ENCODE peak calls at places on chromosomes 16 and 17, in seven cellular contexts. T is fibroblast of lung, D is lung, Z is PC-3, N is mammary epithelial cell, I is tibial nerve, Q is pancreas. P is an unnamed sample.

GRCh38 chr17:6480325-6480675 is 36.0 kb downstream of the PIMREG start:
- DNase-seq in T (no peak), D (no peak), Z (no peak), N (no peak), I (no peak), Q (no peak), P (no peak)

GRCh38 chr17:57379237-57380054 is 123.1 kb downstream of the MSI2 start:
- DNase-seq in T (peak), D (no peak), Z (no peak), N (no peak), I (no peak), Q (no peak), P (no peak)

GRCh38 chr16:66342294-66342900 is 24.1 kb upstream of the CDH5 start:
- DNase-seq in T (no peak), D (no peak), Z (peak), N (no peak), I (no peak), Q (no peak), P (no peak)

GRCh38 chr17:57612202-57613071 is 132.7 kb downstream of the CCDC182 start:
- DNase-seq in T (no peak), D (no peak), Z (no peak), N (no peak), I (no peak), Q (peak), P (no peak)

GRCh38 chr17:78000351-78000750 is 41.8 kb downstream of the TNRC6C start:
- DNase-seq in T (peak), D (no peak), Z (no peak), N (peak), I (no peak), Q (no peak), P (no peak)

GRCh38 chr17:17836818-17837379 is at the start of gene SREBF1:
- DNase-seq in T (peak), D (no peak), Z (peak), N (no peak), I (peak), Q (peak), P (no peak)

GRCh38 chr16:77273-77806 is 685 bp upstream of the MPG start:
- DNase-seq in T (peak), D (peak), Z (peak), N (no peak), I (no peak), Q (peak), P (peak)

GRCh38 chr17:71464241-71464640 is 656.6 kb upstream of the SOX9 start:
- DNase-seq in T (no peak), D (no peak), Z (no peak), N (peak), I (no peak), Q (no peak), P (peak)

GRCh38 chr16:68298907-68299515 is 11.7 kb downstream of the SLC7A6OS start:
- DNase-seq in T (peak), D (no peak), Z (peak), N (peak), I (no peak), Q (no peak), P (peak)

GRCh38 chr17:33983824-33984574 is 271.1 kb upstream of the CCL2 start:
- DNase-seq in T (no peak), D (no peak), Z (no peak), N (no peak), I (no peak), Q (no peak), P (no peak)

GRCh38 chr16:73083271-73083670 is 35.3 kb upstream of the ZFHX3 start:
- DNase-seq in T (no peak), D (no peak), Z (no peak), N (no peak), I (no peak), Q (no peak), P (no peak)

GRCh38 chr17:51739245-51739886 is 419.1 kb downstream of the CA10 start:
- DNase-seq in T (no peak), D (no peak), Z (peak), N (no peak), I (no peak), Q (no peak), P (no peak)

GRCh38 chr17:74623693-74624093 is at the start of gene CD300E:
- DNase-seq in T (no peak), D (no peak), Z (no peak), N (peak), I (no peak), Q (no peak), P (no peak)

GRCh38 chr17:75020331-75021110 is 8.1 kb downstream of the MRPL58 start:
- DNase-seq in T (no peak), D (no peak), Z (no peak), N (no peak), I (no peak), Q (no peak), P (no peak)

GRCh38 chr16:19833176-19833575 is 51.5 kb downstream of the GPRC5B start:
- DNase-seq in T (no peak), D (no peak), Z (no peak), N (peak), I (no peak), Q (no peak), P (no peak)

GRCh38 chr17:77388384-77389306 is 247.9 kb downstream of the SEC14L1 start:
- DNase-seq in T (no peak), D (no peak), Z (no peak), N (no peak), I (no peak), Q (no peak), P (no peak)

GRCh38 chr17:42120161-42121065 is 754 bp downstream of the KAT2A start:
- DNase-seq in T (no peak), D (no peak), Z (no peak), N (no peak), I (no peak), Q (no peak), P (no peak)

GRCh38 chr16:546909-547770 is 13.1 kb upstream of the PRR35 start:
- DNase-seq in T (peak), D (peak), Z (no peak), N (peak), I (peak), Q (peak), P (no peak)

GRCh38 chr17:43020030-43020621 is 2.1 kb downstream of the VAT1 start:
- DNase-seq in T (no peak), D (no peak), Z (no peak), N (no peak), I (no peak), Q (no peak), P (no peak)

GRCh38 chr16:6616746-6617145 is 715.9 kb upstream of the RBFOX1 start:
- DNase-seq in T (no peak), D (no peak), Z (no peak), N (no peak), I (no peak), Q (no peak), P (no peak)

GRCh38 chr17:21041753-21042433 is 918 bp downstream of the USP22 start:
- DNase-seq in T (peak), D (peak), Z (peak), N (peak), I (peak), Q (peak), P (peak)

GRCh38 chr16:66844342-66845079 is at the start of gene CA7:
- DNase-seq in T (no peak), D (no peak), Z (no peak), N (no peak), I (no peak), Q (peak), P (no peak)

GRCh38 chr17:77466140-77466539 is 325.4 kb downstream of the SEC14L1 start:
- DNase-seq in T (no peak), D (no peak), Z (no peak), N (no peak), I (no peak), Q (no peak), P (no peak)

GRCh38 chr17:74369221-74369620 is 1.9 kb downstream of the GPR142 start:
- DNase-seq in T (no peak), D (peak), Z (no peak), N (no peak), I (peak), Q (no peak), P (no peak)

GRCh38 chr16:17917316-17918019 is 419.1 kb downstream of the NPIPA8 start:
- DNase-seq in T (no peak), D (no peak), Z (no peak), N (no peak), I (no peak), Q (no peak), P (no peak)

GRCh38 chr17:40538019-40538935 is 27.0 kb downstream of the CCR7 start:
- DNase-seq in T (no peak), D (peak), Z (no peak), N (peak), I (no peak), Q (peak), P (peak)

GRCh38 chr17:41624208-41625101 is at the start of gene KRT17:
- DNase-seq in T (no peak), D (no peak), Z (peak), N (peak), I (no peak), Q (peak), P (peak)

GRCh38 chr17:63596856-63597557 is 3.7 kb upstream of the TACO1 start:
- DNase-seq in T (no peak), D (no peak), Z (no peak), N (no peak), I (no peak), Q (no peak), P (no peak)

GRCh38 chr17:15255713-15256454 is 9.2 kb downstream of the PMP22 start:
- DNase-seq in T (no peak), D (no peak), Z (peak), N (peak), I (no peak), Q (no peak), P (no peak)

GRCh38 chr17:5561736-5562135 is 22.6 kb downstream of the NLRP1 start:
- DNase-seq in T (no peak), D (no peak), Z (no peak), N (no peak), I (no peak), Q (no peak), P (no peak)

GRCh38 chr17:39854909-39855308 is 9.2 kb downstream of the IKZF3 start:
- DNase-seq in T (no peak), D (no peak), Z (no peak), N (no peak), I (no peak), Q (no peak), P (no peak)

GRCh38 chr16:82368041-82368440 is 198.0 kb upstream of the MPHOSPH6 start:
- DNase-seq in T (peak), D (no peak), Z (peak), N (peak), I (no peak), Q (no peak), P (peak)

GRCh38 chr16:29899516-29900101 is at the start of gene SEZ6L2:
- DNase-seq in T (peak), D (peak), Z (peak), N (peak), I (peak), Q (peak), P (peak)
- TF ChIP-seq CTCF in T (peak), D (no peak), Z (peak), N (peak), I (no peak), Q (no peak), P (peak)

DNA sequence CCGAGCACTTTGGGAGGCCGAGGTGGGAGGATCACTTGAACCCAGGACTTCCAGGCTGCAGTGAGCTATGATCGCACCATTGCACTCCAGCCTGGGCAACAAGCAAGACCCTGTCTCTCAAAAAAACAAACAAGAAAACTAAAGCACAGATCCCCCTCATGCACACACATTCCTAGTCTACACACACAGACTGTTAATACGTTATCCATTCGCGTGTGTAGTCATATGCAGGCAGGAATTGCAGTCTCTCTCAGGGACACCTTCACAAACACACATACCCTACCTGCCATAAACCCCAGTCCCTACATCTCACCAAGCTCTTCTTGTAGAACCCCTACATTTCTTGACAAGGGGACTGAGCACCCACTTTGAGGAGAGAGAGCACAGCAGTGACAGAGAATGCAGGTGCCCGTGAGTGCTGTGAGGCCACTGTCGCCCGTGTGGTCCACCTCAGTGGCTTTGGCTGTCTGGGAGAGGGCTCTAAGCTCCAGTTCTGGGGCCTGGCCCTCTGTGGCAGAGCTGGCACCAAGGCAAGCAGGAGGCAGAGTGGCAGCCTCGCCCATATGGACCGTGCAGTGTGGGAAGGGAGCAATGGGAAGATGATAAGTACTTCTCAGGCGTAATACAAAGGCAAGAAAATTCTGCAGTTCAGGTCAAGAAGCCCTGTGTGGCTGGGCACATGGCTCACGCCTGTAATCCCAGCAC is 59.0 kb upstream of the RPH3AL start:
- DNase-seq in T (no peak), D (no peak), Z (no peak), N (no peak), I (no peak), Q (peak), P (no peak)
- H3K4me3 ChIP-seq in T (no peak), D (no peak), Z (no peak), N (no peak), I (no peak), Q (no peak), P (no peak)

DNA sequence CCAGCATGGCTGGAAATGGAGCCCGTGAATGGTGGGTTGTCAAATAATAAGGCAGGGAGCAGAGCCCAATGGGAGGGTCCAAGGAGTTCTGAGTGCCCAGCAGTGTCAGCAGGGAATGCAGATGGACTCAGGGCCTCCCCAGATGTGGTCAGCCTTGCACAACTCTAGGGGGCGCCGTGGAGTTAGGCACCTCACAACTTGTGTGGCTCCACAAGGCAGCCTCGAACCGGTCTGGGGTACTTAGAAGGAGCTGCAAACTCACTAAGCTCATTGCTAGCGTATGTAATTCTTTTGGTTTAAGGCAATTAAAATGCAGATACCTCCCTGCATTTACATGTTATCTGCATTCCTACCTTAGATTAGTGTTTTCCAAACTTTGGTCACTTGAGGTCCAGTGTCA is 18.1 kb downstream of the IRF8 start:
- DNase-seq in T (no peak), D (no peak), Z (no peak), N (no peak), I (no peak), Q (no peak), P (no peak)
- TF ChIP-seq CTCF in T (no peak), D (no peak), Z (peak), N (no peak), I (no peak), Q (no peak), P (peak)

GRCh38 chr17:8630802-8631553 is 453 bp upstream of the MYH10 start:
- DNase-seq in T (peak), D (peak), Z (peak), N (peak), I (peak), Q (peak), P (peak)
- H3K4me3 ChIP-seq in T (peak), D (peak), Z (peak), N (peak), I (peak), Q (peak), P (peak)

GRCh38 chr16:15888072-15888976 is at the start of gene CEP20:
- DNase-seq in T (peak), D (peak), Z (peak), N (peak), I (peak), Q (peak), P (peak)
- TF ChIP-seq CTCF in T (no peak), D (no peak), Z (no peak), N (peak), I (peak), Q (no peak), P (peak)

DNA sequence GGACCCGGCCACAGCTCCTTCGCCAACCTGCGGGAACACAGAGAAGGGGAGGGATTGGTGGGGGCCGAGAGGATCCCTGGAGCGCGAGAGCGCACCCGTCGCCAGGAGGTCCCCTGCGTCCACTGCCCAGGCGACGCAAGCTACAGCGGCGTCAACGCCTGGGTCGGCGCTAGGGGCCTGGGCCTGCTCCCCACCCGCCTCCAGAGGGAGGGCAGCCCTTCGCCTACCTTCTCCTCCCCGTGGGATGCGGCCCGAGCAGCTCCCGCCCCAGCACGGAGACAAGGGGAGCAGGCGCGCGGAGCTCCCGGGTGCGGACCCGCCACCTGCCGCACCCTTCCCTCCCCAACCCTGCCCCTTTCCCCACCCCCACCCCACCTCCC is 118.9 kb upstream of the SMURF2 start:
- DNase-seq in T (no peak), D (no peak), Z (no peak), N (no peak), I (no peak), Q (no peak), P (no peak)
- H3K4me3 ChIP-seq in T (no peak), D (peak), Z (no peak), N (peak), I (peak), Q (peak), P (peak)

GRCh38 chr16:29844575-29845331 is 18.3 kb downstream of the CDIPT start:
- DNase-seq in T (peak), D (peak), Z (no peak), N (no peak), I (no peak), Q (no peak), P (no peak)

GRCh38 chr16:29841631-29842030 is 21.4 kb downstream of the MVP start:
- DNase-seq in T (no peak), D (no peak), Z (no peak), N (no peak), I (no peak), Q (no peak), P (no peak)

GRCh38 chr16:29843942-29844341 is 19.1 kb downstream of the CDIPT start:
- DNase-seq in T (no peak), D (no peak), Z (no peak), N (no peak), I (no peak), Q (no peak), P (no peak)

GRCh38 chr16:29840240-29840639 is 20.0 kb downstream of the MVP start:
- DNase-seq in T (no peak), D (no peak), Z (no peak), N (no peak), I (no peak), Q (no peak), P (no peak)

DNA sequence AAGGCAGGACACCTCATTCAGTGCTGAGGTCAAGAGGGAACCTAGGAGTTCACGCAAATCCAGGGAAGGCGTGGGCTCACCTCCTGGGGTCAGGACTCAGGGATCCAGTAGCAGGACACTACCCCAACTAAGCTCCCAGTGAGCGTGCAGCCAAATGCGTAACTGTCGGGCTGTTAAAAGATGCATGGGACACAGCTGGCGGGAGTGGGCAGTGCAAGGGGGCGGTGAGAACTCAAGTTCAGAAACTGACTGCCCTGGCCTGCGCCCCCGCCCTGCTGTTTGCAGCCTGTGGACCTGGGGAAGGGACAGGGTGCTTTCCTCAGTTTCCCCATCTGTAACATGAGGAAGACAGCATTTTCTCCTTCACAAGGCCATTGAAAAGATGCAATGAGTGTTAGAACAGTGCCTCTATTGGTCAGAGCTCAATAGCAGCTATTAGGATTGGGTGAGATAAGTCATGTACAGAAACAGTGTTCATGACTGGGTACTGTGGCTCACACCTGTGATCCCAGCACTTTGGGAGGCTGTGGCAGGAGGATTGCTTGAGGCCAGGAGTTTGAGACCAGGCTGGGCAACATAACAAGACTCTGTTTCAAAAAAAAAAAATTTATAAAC is 20.2 kb downstream of the CDIPT start:
- DNase-seq in T (no peak), D (no peak), Z (no peak), N (no peak), I (no peak), Q (no peak), P (no peak)
- TF ChIP-seq CTCF in T (no peak), D (no peak), Z (no peak), N (peak), I (no peak), Q (no peak), P (no peak)

DNA sequence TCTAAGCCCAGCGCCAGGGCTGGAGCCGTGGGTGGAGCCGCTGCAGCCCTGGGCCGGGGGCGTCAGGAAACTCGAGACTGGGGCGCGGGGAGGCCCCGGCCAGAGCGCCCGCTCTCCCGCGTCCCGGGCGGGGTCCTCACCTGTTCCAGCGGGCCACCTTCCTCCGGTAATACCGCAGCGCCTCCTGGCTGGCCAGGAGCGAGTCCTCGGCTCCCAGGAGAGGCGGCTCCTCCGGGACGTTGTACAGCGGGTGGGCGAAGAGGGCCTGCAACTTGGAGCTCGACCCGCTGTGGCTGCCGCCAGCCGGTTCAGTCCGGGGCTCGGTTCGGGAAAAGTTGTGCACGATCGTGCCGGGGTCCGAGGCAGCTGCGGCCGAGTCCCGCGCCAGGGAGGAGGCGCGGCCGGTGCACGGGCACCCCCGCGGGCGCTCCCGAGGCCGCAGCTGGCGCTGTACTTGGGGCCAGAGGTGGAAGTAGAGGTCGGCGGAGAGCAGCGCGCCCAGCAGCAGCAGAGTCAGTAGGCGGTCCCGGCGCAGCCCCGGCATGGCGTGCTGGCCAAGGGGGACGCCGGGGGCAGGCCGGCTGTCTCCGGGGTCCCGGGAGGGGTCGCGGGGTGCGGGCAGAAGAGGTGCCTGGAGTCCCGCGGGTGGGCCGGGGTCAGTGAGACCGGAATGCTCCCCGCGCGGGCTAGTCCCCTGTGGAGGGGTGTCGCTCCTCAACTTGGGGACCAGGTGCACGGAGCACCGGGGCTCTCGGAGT is 865 bp downstream of the FAM20A start:
- DNase-seq in T (no peak), D (peak), Z (no peak), N (peak), I (no peak), Q (peak), P (no peak)
- H3K4me3 ChIP-seq in T (peak), D (peak), Z (no peak), N (peak), I (peak), Q (peak), P (peak)

P was measured in bronchial epithelial cell.